ENCODE peak calls at places on chromosomes 11 and 22, in seven cellular contexts. D is prostate gland; N is upper lobe of right lung; E is right atrium auricular region; A is A549; I is heart right ventricle; G is CD8-positive, alpha-beta memory T cell. Y is an unnamed sample.

GRCh38 chr11:83970061-83970671 is 684.0 kb upstream of the CCDC90B start:
- DNase-seq in I (no peak), E (no peak), A (no peak), N (no peak), D (no peak), G (no peak), Y (no peak)

GRCh38 chr11:123517559-123518364 is 87.7 kb downstream of the GRAMD1B start:
- DNase-seq in G (no peak), D (no peak), E (no peak), I (no peak), A (no peak), N (no peak), Y (peak; percentile 6)

GRCh38 chr11:126645206-126645605 is 289.7 kb downstream of the ST3GAL4 start:
- DNase-seq in N (no peak), D (no peak), E (no peak), A (no peak), G (no peak), I (no peak), Y (no peak)

GRCh38 chr22:46085831-46086576 is 64.3 kb upstream of the PPARA start:
- DNase-seq in I (peak; percentile 78), E (peak; percentile 87), N (peak; percentile 93), A (peak; percentile 74), G (no peak), D (peak; percentile 81), Y (no peak)

GRCh38 chr22:32339190-32340012 is 18.3 kb upstream of the RFPL3 start:
- DNase-seq in G (no peak), N (no peak), A (no peak), I (no peak), D (no peak), E (no peak), Y (no peak)

GRCh38 chr11:56048480-56048879 is 21.0 kb downstream of the OR5AS1 start:
- DNase-seq in A (no peak), N (no peak), I (no peak), D (no peak), E (no peak), G (no peak), Y (no peak)

GRCh38 chr11:8329961-8330361 is 66.3 kb upstream of the LMO1 start:
- DNase-seq in E (no peak), D (no peak), A (no peak), G (no peak), N (no peak), I (no peak), Y (no peak)

GRCh38 chr11:1514349-1515061 is 27.9 kb upstream of the MOB2 start:
- DNase-seq in D (no peak), E (no peak), N (no peak), A (no peak), G (no peak), I (no peak), Y (no peak)

GRCh38 chr11:128634395-128634794 is 47.0 kb upstream of the ETS1 start:
- DNase-seq in N (no peak), G (no peak), E (no peak), I (no peak), D (no peak), A (no peak), Y (peak; percentile 52)

GRCh38 chr11:124961972-124962609 is 8.1 kb downstream of the CCDC15 start:
- DNase-seq in I (no peak), A (peak; percentile 35), G (peak; percentile 60), E (no peak), N (no peak), D (peak; percentile 41), Y (no peak)

GRCh38 chr11:119550330-119550729 is 127.4 kb upstream of the THY1 start:
- DNase-seq in D (no peak), E (no peak), G (no peak), A (no peak), I (no peak), N (no peak), Y (no peak)

GRCh38 chr11:36627006-36627405 is 29.0 kb upstream of the RAG2 start:
- DNase-seq in I (no peak), E (no peak), N (no peak), A (no peak), D (no peak), G (no peak), Y (no peak)

GRCh38 chr11:77454867-77455655 is 18.8 kb downstream of the PAK1 start:
- DNase-seq in I (no peak), E (no peak), D (no peak), G (no peak), N (no peak), A (no peak), Y (no peak)

GRCh38 chr11:118117790-118118601 is 31.2 kb upstream of the SMIM35 start:
- DNase-seq in G (no peak), N (peak; percentile 38), D (no peak), I (no peak), A (no peak), E (no peak), Y (no peak)

GRCh38 chr11:15341587-15341986 is 226.9 kb downstream of the INSC start:
- DNase-seq in D (no peak), N (no peak), I (no peak), G (no peak), E (no peak), A (no peak), Y (no peak)

GRCh38 chr11:64384981-64385952 is 26.3 kb downstream of the RPS6KA4 start:
- DNase-seq in D (no peak), N (no peak), I (no peak), E (peak; percentile 59), A (no peak), G (no peak), Y (no peak)

GRCh38 chr11:131999084-131999483 is 628.7 kb downstream of the NTM start:
- DNase-seq in E (no peak), D (no peak), A (no peak), N (no peak), I (no peak), G (no peak), Y (no peak)

GRCh38 chr11:57476223-57476882 is 16.0 kb downstream of the RTN4RL2 start:
- DNase-seq in I (peak; percentile 69), A (no peak), E (no peak), D (peak; percentile 27), N (peak; percentile 83), G (peak; percentile 24), Y (no peak)

GRCh38 chr22:30922151-30922611 is 46.4 kb downstream of the MORC2 start:
- DNase-seq in I (peak; percentile 81), A (no peak), N (peak; percentile 87), E (no peak), G (peak; percentile 81), D (peak; percentile 32), Y (peak; percentile 81)

GRCh38 chr11:71206186-71206585 is 46.2 kb downstream of the SHANK2 start:
- DNase-seq in N (no peak), E (no peak), I (no peak), A (no peak), D (peak; percentile 62), G (no peak), Y (no peak)

GRCh38 chr11:67248653-67249052 is 17.6 kb upstream of the GRK2 start:
- DNase-seq in A (no peak), E (no peak), I (peak; percentile 47), G (no peak), N (peak; percentile 74), D (peak; percentile 89), Y (no peak)

GRCh38 chr22:22123118-22123959 is 121.2 kb upstream of the VPREB1 start:
- DNase-seq in I (no peak), G (no peak), D (no peak), E (no peak), A (no peak), N (no peak), Y (no peak)

GRCh38 chr11:2826679-2827056 is 58.9 kb downstream of the CDKN1C start:
- DNase-seq in N (no peak), G (no peak), A (no peak), I (no peak), E (no peak), D (no peak), Y (no peak)
- H3K27ac ChIP-seq in N (peak overlapping the region; percentile 88), G (no peak overlapping the region), A (no peak overlapping the region), I (peak overlapping the region; percentile 90), E (peak overlapping the region; percentile 85), D (peak overlapping the region; percentile 84), Y (peak overlapping the region; percentile 88)

DNA sequence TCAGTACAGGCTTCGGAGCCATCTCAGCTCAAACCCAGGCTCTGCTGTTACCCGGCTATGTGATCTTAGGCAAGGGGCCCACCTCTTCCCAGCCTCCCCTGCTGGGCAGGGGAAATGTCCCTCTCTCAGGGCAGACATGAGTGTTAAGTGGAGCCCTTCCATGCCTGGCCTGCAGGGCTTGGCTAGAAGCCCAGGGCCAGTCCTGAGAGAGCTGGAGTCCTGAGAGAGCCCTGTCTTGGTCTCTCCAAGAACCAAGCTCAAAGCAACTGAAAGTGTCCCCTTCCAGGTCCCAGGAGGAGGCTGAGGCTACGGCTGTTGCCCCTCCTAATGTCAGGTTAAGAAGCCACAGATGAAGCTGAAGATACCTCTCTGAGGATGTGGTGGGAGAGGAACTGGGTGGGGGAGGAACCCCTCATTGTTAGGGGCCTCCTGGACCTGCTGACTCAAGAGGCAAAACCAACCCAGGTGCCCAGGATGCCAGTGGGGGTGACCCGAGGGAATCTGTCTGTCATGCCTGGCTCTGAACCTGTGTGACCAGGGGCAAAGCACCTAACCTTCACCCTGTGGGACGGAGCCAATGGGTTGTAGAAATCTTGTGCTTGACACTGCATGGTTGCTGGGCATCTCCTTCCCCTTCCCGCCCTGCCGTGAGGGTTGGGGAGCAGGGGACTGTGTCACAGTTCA is 4.2 kb downstream of the ZP1 start:
- DNase-seq in N (peak; percentile 64), E (no peak), A (no peak), G (no peak), D (no peak), I (peak; percentile 67), Y (no peak)
- H3K27ac ChIP-seq in N (no peak overlapping the region), E (peak overlapping the region; percentile 25), A (peak overlapping the region; percentile 38), G (no peak overlapping the region), D (no peak overlapping the region), I (peak overlapping the region; percentile 45), Y (peak overlapping the region; percentile 39)

GRCh38 chr22:40213478-40213877 is 35.8 kb downstream of the TNRC6B start:
- DNase-seq in G (no peak), N (no peak), D (no peak), E (no peak), A (no peak), I (no peak), Y (no peak)
- H3K27ac ChIP-seq in G (no peak overlapping the region), N (no peak overlapping the region), D (no peak overlapping the region), E (no peak overlapping the region), A (no peak overlapping the region), I (no peak overlapping the region), Y (no peak overlapping the region)

GRCh38 chr22:44755956-44756361 is 3.6 kb downstream of the ARHGAP8 start:
- DNase-seq in G (no peak), E (no peak), A (no peak), D (peak; percentile 89), N (no peak), I (no peak), Y (no peak)

GRCh38 chr22:44755418-44755817 is 3.0 kb downstream of the ARHGAP8 start:
- DNase-seq in E (no peak), G (no peak), D (no peak), I (no peak), A (no peak), N (no peak), Y (no peak)

GRCh38 chr22:44752285-44753188 is at the start of gene ARHGAP8:
- DNase-seq in E (no peak), A (peak; percentile 27), N (peak; percentile 87), G (no peak), D (peak; percentile 63), I (no peak), Y (no peak)

GRCh38 chr22:44753189-44754042 is 1.0 kb downstream of the ARHGAP8 start:
- DNase-seq in D (peak; percentile 66), N (no peak), E (no peak), A (no peak), I (no peak), G (no peak), Y (no peak)

GRCh38 chr22:44755000-44755399 is 2.6 kb downstream of the ARHGAP8 start:
- DNase-seq in I (no peak), D (no peak), N (no peak), G (no peak), E (no peak), A (no peak), Y (no peak)
- H3K27ac ChIP-seq in I (no peak overlapping the region), D (peak overlapping the region; percentile 90), N (no peak overlapping the region), G (no peak overlapping the region), E (no peak overlapping the region), A (no peak overlapping the region), Y (no peak overlapping the region)

Y was measured in vagina.